ENCODE peak calls at places on chromosomes 7 and 10, in eight cellular contexts. X, T, W, I, Q, L, C and G are unnamed samples.

GRCh38 chr10:17161788-17162187 is 32.2 kb upstream of the CUBN start:
- DNase-seq in X (no peak), T (no peak), W (no peak), I (no peak), Q (no peak), L (no peak), C (no peak), G (no peak)

GRCh38 chr10:70352401-70353097 is 29.9 kb downstream of the LRRC20 start:
- DNase-seq in X (no peak), T (no peak), W (peak; percentile 60), I (no peak), Q (no peak), L (no peak), C (no peak), G (no peak)

GRCh38 chr10:97718659-97719142 is 5.2 kb downstream of the MARVELD1 start:
- DNase-seq in X (peak; percentile 49), T (no peak), W (peak; percentile 76), I (peak; percentile 97), Q (peak; percentile 75), L (no peak), C (no peak), G (no peak)

GRCh38 chr10:12389154-12389734 is 39.9 kb downstream of the CAMK1D start:
- DNase-seq in X (no peak), T (no peak), W (no peak), I (no peak), Q (no peak), L (no peak), C (no peak), G (no peak)

GRCh38 chr10:70007116-70007820 is 45.4 kb upstream of the MACROH2A2 start:
- DNase-seq in X (no peak), T (no peak), W (no peak), I (no peak), Q (no peak), L (no peak), C (peak; percentile 45), G (no peak)

GRCh38 chr10:47049056-47049851 is 138.0 kb downstream of the PTPN20 start:
- DNase-seq in X (no peak), T (no peak), W (no peak), I (no peak), Q (no peak), L (no peak), C (no peak), G (no peak)

GRCh38 chr7:134045716-134046115 is 81.4 kb upstream of the LRGUK start:
- DNase-seq in X (no peak), T (peak; percentile 74), W (no peak), I (no peak), Q (no peak), L (peak; percentile 78), C (no peak), G (no peak)

GRCh38 chr7:10889266-10889898 is 84.3 kb upstream of the PHF14 start:
- DNase-seq in X (peak; percentile 72), T (peak; percentile 69), W (peak; percentile 74), I (peak; percentile 24), Q (peak; percentile 48), L (peak; percentile 71), C (peak; percentile 54), G (peak; percentile 42)

GRCh38 chr7:47944536-47945260 is 3.6 kb downstream of the PKD1L1 start:
- DNase-seq in X (no peak), T (no peak), W (no peak), I (no peak), Q (no peak), L (no peak), C (no peak), G (no peak)

GRCh38 chr10:126581648-126582046 is 88.8 kb downstream of the C10orf90 start:
- DNase-seq in X (no peak), T (no peak), W (no peak), I (no peak), Q (no peak), L (no peak), C (no peak), G (no peak)

GRCh38 chr7:74612015-74612829 is 45.3 kb upstream of the GTF2I start:
- DNase-seq in X (peak; percentile 29), T (no peak), W (no peak), I (peak; percentile 86), Q (no peak), L (no peak), C (peak; percentile 51), G (no peak)

GRCh38 chr10:100824886-100825285 is 79.5 kb downstream of the PAX2 start:
- DNase-seq in X (no peak), T (no peak), W (no peak), I (no peak), Q (no peak), L (no peak), C (no peak), G (no peak)

GRCh38 chr10:58435297-58435696 is 50.1 kb downstream of the TFAM start:
- DNase-seq in X (peak; percentile 99), T (no peak), W (peak; percentile 23), I (peak; percentile 91), Q (peak; percentile 88), L (peak; percentile 32), C (peak; percentile 100), G (peak; percentile 10)

GRCh38 chr10:13016413-13016812 is 14.9 kb upstream of the CCDC3 start:
- DNase-seq in X (no peak), T (no peak), W (no peak), I (no peak), Q (no peak), L (no peak), C (peak; percentile 36), G (no peak)

GRCh38 chr10:50837095-50837494 is 48.3 kb downstream of the A1CF start:
- DNase-seq in X (no peak), T (no peak), W (no peak), I (no peak), Q (no peak), L (no peak), C (no peak), G (no peak)

DNA sequence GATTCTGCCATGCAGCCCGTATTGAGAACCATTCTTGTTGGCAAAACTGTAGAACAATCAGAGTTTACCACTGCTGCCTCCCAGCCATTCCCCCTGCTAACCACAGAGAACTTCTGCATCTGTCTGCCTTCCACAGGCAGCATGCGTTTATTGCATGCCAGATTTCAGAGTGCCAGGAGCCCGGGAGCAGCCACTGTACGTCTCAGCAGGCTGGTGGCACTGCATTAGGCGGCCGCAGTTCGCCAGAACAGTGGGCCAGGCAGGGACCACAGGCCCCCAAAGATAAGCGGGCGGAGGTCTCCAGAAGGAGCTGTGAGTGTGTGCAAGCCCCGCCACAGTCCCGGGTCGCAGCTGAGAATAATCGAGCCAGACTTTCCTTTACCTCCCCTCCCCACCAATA is 31.8 kb downstream of the ZNF467 start:
- DNase-seq in X (peak; percentile 61), T (peak; percentile 10), W (no peak), I (peak; percentile 10), Q (no peak), L (peak; percentile 58), C (no peak), G (peak; percentile 26)
- H3K4me3 ChIP-seq in X (peak overlapping the region; percentile 70), T (peak overlapping the region; percentile 49), W (no peak overlapping the region), I (no peak overlapping the region), Q (peak overlapping the region; percentile 57), L (peak overlapping the region; percentile 68), C (peak overlapping the region; percentile 53), G (peak overlapping the region; percentile 50)

GRCh38 chr10:110977662-110978061 is 58.3 kb downstream of the SHOC2 start:
- DNase-seq in X (no peak), T (no peak), W (no peak), I (no peak), Q (no peak), L (no peak), C (peak; percentile 70), G (no peak)

GRCh38 chr10:110976577-110976976 is 57.2 kb downstream of the SHOC2 start:
- DNase-seq in X (no peak), T (no peak), W (no peak), I (no peak), Q (no peak), L (no peak), C (no peak), G (no peak)

GRCh38 chr10:110980807-110981206 is 61.4 kb downstream of the SHOC2 start:
- DNase-seq in X (no peak), T (no peak), W (no peak), I (no peak), Q (no peak), L (no peak), C (no peak), G (no peak)

GRCh38 chr10:110978204-110978603 is 58.8 kb downstream of the SHOC2 start:
- DNase-seq in X (peak; percentile 18), T (no peak), W (no peak), I (no peak), Q (no peak), L (no peak), C (peak; percentile 61), G (no peak)

DNA sequence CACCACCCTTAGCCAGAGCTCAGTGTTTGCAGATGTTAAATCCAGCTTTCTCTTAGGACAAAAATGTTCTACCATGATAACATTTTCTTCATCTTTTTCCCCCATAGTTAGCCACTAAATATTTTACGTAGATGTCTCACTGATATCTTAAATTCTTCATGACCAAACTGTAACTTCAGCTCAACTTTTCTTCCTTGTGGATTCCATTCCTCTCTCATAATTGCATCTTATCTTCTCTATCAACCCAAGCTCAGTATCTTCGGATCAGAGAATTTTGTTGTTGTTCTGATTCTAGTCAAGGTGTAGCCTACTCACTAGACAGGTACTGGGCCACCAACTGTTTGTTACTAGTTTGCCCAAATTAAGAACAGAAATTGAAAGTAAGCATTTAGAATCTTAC is 60.2 kb downstream of the SHOC2 start:
- DNase-seq in X (no peak), T (no peak), W (no peak), I (no peak), Q (no peak), L (no peak), C (peak; percentile 45), G (no peak)
- H3K79me2 ChIP-seq in X (peaks cover 93% of the 10 kb centered on the region), T (peaks cover 93% of the 10 kb centered on the region), W (peaks cover 85% of the 10 kb centered on the region), I (peaks cover 77% of the 10 kb centered on the region), Q (peaks cover 39% of the 10 kb centered on the region), L (peaks cover 80% of the 10 kb centered on the region), C (peaks cover 69% of the 10 kb centered on the region), G (peaks cover 80% of the 10 kb centered on the region)

GRCh38 chr7:108525327-108525984 is 479 bp downstream of the PNPLA8 start:
- DNase-seq in X (peak; percentile 87), T (peak; percentile 19), W (peak; percentile 85), I (peak; percentile 86), Q (peak; percentile 77), L (peak; percentile 52), C (peak; percentile 77), G (peak; percentile 83)
- H3K4me3 ChIP-seq in X (peak overlapping the region; percentile 89), T (peak overlapping the region; percentile 84), W (peak overlapping the region; percentile 46), I (peak overlapping the region; percentile 75), Q (peak overlapping the region; percentile 78), L (peak overlapping the region; percentile 74), C (peak overlapping the region; percentile 91), G (peak overlapping the region; percentile 93)

GRCh38 chr10:31929260-31929985 is 792 bp upstream of the ARHGAP12 start:
- DNase-seq in X (peak; percentile 73), T (peak; percentile 33), W (peak; percentile 71), I (peak; percentile 43), Q (no peak), L (peak; percentile 48), C (no peak), G (peak; percentile 42)

GRCh38 chr10:31928531-31929259 is at the start of gene ARHGAP12:
- DNase-seq in X (peak; percentile 95), T (peak; percentile 85), W (peak; percentile 94), I (peak; percentile 82), Q (no peak), L (peak; percentile 86), C (peak; percentile 56), G (peak; percentile 86)

GRCh38 chr10:31926154-31926553 is 2.5 kb downstream of the ARHGAP12 start:
- DNase-seq in X (peak; percentile 61), T (no peak), W (no peak), I (peak; percentile 8), Q (no peak), L (no peak), C (no peak), G (no peak)

GRCh38 chr10:31926765-31927596 is 1.6 kb downstream of the ARHGAP12 start:
- DNase-seq in X (peak; percentile 59), T (no peak), W (peak; percentile 23), I (peak; percentile 13), Q (no peak), L (no peak), C (no peak), G (no peak)

GRCh38 chr10:31927597-31928530 is 767 bp downstream of the ARHGAP12 start:
- DNase-seq in X (peak; percentile 76), T (peak; percentile 73), W (peak; percentile 71), I (peak; percentile 52), Q (no peak), L (peak; percentile 48), C (peak; percentile 43), G (peak; percentile 86)
- H3K79me2 ChIP-seq in X (peaks cover 60% of the 10 kb centered on the region), T (peaks cover 51% of the 10 kb centered on the region), W (peaks cover 60% of the 10 kb centered on the region), I (peaks cover 62% of the 10 kb centered on the region), Q (peaks cover 92% of the 10 kb centered on the region), L (peaks cover 46% of the 10 kb centered on the region), C (peaks cover 57% of the 10 kb centered on the region), G (peaks cover 60% of the 10 kb centered on the region)